ENCODE peak calls at places on chromosomes 5 and 9, in seven cellular contexts. V is endodermal cell, P is stomach, G is heart left ventricle, R is mammary epithelial cell, O is Panc1, K is colonic mucosa. N is an unnamed sample.

GRCh38 chr9:121885345-121885901 is 207.7 kb downstream of the TTLL11 start:
- DNase-seq in P (no peak), R (no peak), O (no peak), V (no peak), G (no peak), K (no peak), N (no peak)

GRCh38 chr5:1461396-1461795 is 16.2 kb upstream of the SLC6A3 start:
- DNase-seq in K (no peak), P (no peak), G (no peak), R (no peak), O (no peak), V (no peak), N (no peak)

GRCh38 chr9:76883341-76883740 is 22.6 kb downstream of the PRUNE2 start:
- DNase-seq in V (no peak), K (no peak), O (no peak), P (no peak), G (no peak), R (no peak), N (no peak)

GRCh38 chr5:16410338-16410737 is 55.3 kb downstream of the ZNF622 start:
- DNase-seq in V (no peak), O (no peak), G (no peak), P (no peak), K (peak; percentile 69), R (no peak), N (no peak)

GRCh38 chr5:16935271-16936149 is 578 bp downstream of the MYO10 start:
- DNase-seq in O (no peak), G (peak; percentile 29), P (peak; percentile 50), K (peak; percentile 64), R (peak; percentile 90), V (peak; percentile 90), N (no peak)

GRCh38 chr5:20340123-20340522 is 352.1 kb upstream of the CDH18 start:
- DNase-seq in K (no peak), V (no peak), R (no peak), P (no peak), G (no peak), O (no peak), N (no peak)

GRCh38 chr5:121915765-121916164 is 46.0 kb upstream of the SRFBP1 start:
- DNase-seq in P (no peak), V (no peak), O (no peak), G (no peak), K (peak; percentile 29), R (peak; percentile 0), N (no peak)

GRCh38 chr9:23814243-23814642 is 11.8 kb downstream of the ELAVL2 start:
- DNase-seq in G (no peak), V (no peak), P (no peak), O (no peak), R (no peak), K (no peak), N (no peak)

GRCh38 chr5:180670586-180671359 is 21.4 kb upstream of the FLT4 start:
- DNase-seq in P (peak; percentile 62), O (peak; percentile 36), G (peak; percentile 32), V (peak; percentile 82), K (peak; percentile 28), R (peak; percentile 13), N (no peak)

GRCh38 chr5:129905467-129906176 is 1.4 kb downstream of the CHSY3 start:
- DNase-seq in V (peak; percentile 76), R (peak; percentile 27), P (no peak), O (no peak), G (no peak), K (peak; percentile 19), N (no peak)

GRCh38 chr9:98437458-98438034 is 182.1 kb upstream of the TBC1D2 start:
- DNase-seq in K (no peak), R (no peak), O (no peak), P (no peak), V (no peak), G (no peak), N (no peak)

GRCh38 chr9:114086009-114086408 is 7.9 kb upstream of the AMBP start:
- DNase-seq in P (no peak), R (no peak), K (no peak), G (no peak), O (no peak), V (no peak), N (no peak)

GRCh38 chr5:144913661-144914060 is 743.0 kb downstream of the KCTD16 start:
- DNase-seq in O (no peak), G (no peak), K (no peak), R (no peak), P (no peak), V (no peak), N (no peak)

GRCh38 chr5:28734396-28734795 is 1696.0 kb upstream of the CDH9 start:
- DNase-seq in P (no peak), G (no peak), R (peak; percentile 74), K (no peak), O (no peak), V (no peak), N (no peak)

GRCh38 chr9:137073992-137074399 is 3.3 kb upstream of the UAP1L1 start:
- DNase-seq in G (no peak), K (peak; percentile 53), R (no peak), P (no peak), V (no peak), O (no peak), N (no peak)

GRCh38 chr9:87149794-87150193 is 202.5 kb upstream of the GAS1 start:
- DNase-seq in R (no peak), O (no peak), P (no peak), G (no peak), K (no peak), V (no peak), N (no peak)

GRCh38 chr9:87276851-87277251 is 220.8 kb upstream of the DAPK1 start:
- DNase-seq in O (no peak), V (no peak), P (no peak), G (no peak), K (no peak), R (peak; percentile 39), N (no peak)

GRCh38 chr5:150208187-150209015 is 18.5 kb downstream of the SLC6A7 start:
- DNase-seq in O (no peak), G (no peak), V (no peak), R (peak; percentile 62), P (no peak), K (no peak), N (no peak)

GRCh38 chr5:68436686-68437520 is 221.3 kb downstream of the PIK3R1 start:
- DNase-seq in P (no peak), V (no peak), R (no peak), O (no peak), G (no peak), K (no peak), N (no peak)

GRCh38 chr5:149062371-149063016 is 368 bp downstream of the SH3TC2 start:
- DNase-seq in G (peak; percentile 69), K (peak; percentile 55), V (peak; percentile 60), R (peak; percentile 97), P (no peak), O (no peak), N (no peak)

GRCh38 chr5:159032656-159033350 is 66.9 kb downstream of the EBF1 start:
- DNase-seq in G (no peak), P (no peak), O (no peak), R (no peak), K (no peak), V (no peak), N (no peak)

GRCh38 chr9:130598188-130598587 is 18.8 kb downstream of the FUBP3 start:
- DNase-seq in V (no peak), O (no peak), G (no peak), R (no peak), K (no peak), P (no peak), N (no peak)

GRCh38 chr5:179346875-179347274 is 1.6 kb upstream of the ADAMTS2 start:
- DNase-seq in K (no peak), G (no peak), V (no peak), R (no peak), O (no peak), P (no peak), N (no peak)

GRCh38 chr9:127022913-127023665 is 99.3 kb downstream of the ANGPTL2 start:
- DNase-seq in V (no peak), R (no peak), K (no peak), P (no peak), O (no peak), G (peak; percentile 20), N (no peak)

GRCh38 chr9:103627731-103628130 is 466.4 kb upstream of the SMC2 start:
- DNase-seq in R (peak; percentile 77), P (no peak), G (no peak), O (no peak), K (no peak), V (no peak), N (no peak)

GRCh38 chr5:119344231-119344630 is 11.6 kb upstream of the TNFAIP8 start:
- DNase-seq in G (no peak), V (no peak), P (no peak), R (no peak), O (no peak), K (no peak), N (no peak)
- H3K27ac ChIP-seq in G (peak overlapping the region; percentile 86), V (no peak overlapping the region), P (peak overlapping the region; percentile 34), R (no peak overlapping the region), O (no peak overlapping the region), K (no peak overlapping the region), N (no peak overlapping the region)

DNA sequence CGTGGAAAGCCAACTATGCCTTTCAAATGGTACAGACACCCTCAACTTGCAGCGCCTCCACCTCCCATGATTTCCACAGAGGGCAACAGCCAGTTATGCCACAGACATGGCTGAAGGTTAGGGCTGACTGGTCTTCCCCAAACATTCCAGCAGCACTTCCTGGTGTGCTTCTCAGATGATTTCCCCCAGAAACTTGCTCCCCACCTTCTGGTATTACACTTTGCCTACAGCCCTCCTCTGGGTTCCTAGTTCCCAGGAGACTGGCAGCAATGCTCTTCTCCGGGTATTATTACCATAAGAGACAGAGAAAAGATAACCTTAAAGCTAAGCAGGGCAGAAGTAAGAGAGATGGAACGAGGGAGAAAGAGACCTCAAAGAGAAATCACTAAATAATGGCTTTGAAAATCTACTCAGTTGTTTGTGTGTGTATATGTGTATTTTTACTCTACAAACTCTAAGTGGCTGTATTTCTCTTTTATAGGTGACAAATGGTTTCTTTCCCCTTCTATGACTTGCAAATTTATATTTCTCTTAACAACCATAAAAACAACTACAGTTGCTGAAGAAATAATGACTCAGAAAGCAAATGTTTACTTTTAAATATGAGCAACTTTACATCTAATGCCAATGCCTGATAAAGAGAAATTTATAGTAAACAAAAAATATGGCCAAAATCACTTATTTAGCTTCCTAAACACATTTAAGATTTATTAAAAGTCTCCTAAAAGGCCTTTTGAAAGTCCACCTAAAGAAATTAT is 133.7 kb downstream of the PDE4D start:
- DNase-seq in O (no peak), R (no peak), K (no peak), G (no peak), P (no peak), V (peak; percentile 61), N (no peak)
- H3K4me1 ChIP-seq in O (no peaks in the 10 kb centered on the region), R (peaks cover 39% of the 10 kb centered on the region), K (no peaks in the 10 kb centered on the region), G (no peaks in the 10 kb centered on the region), P (peaks cover 57% of the 10 kb centered on the region), V (no peaks in the 10 kb centered on the region), N (peaks cover 2% of the 10 kb centered on the region)

GRCh38 chr9:7313389-7313788 is 486.2 kb downstream of the DMAC1 start:
- DNase-seq in P (no peak), O (no peak), R (no peak), G (no peak), K (no peak), V (no peak), N (no peak)
- H3K9me3 ChIP-seq in P (peaks cover 59% of the 10 kb centered on the region), O (no peaks in the 10 kb centered on the region), R (no peaks in the 10 kb centered on the region), G (peaks cover 21% of the 10 kb centered on the region), K (no peaks in the 10 kb centered on the region), V (peaks cover 57% of the 10 kb centered on the region), N (no peaks in the 10 kb centered on the region)

DNA sequence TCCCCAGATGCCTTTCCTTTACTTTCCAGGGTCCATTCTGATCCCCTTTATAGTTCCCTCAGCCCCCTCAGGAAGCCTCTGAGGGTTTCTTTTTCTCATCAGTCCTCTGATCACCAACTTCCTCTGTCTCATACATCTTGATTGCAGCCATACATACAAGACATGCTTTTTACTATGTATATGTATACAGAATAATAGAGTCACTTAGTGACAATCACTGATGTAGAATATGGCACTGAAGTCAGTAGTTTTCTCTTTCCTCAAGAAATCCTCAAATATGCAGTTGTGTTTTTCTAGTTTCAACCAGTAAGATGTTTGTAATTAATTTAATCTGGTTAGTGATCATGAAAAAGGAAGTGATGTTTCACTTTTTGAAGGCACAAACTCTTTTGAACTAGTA is 364.1 kb downstream of the MAN2A1 start:
- DNase-seq in K (no peak), O (no peak), V (no peak), R (no peak), P (no peak), G (no peak), N (no peak)
- H3K27ac ChIP-seq in K (no peak overlapping the region), O (no peak overlapping the region), V (no peak overlapping the region), R (no peak overlapping the region), P (no peak overlapping the region), G (peak overlapping the region; percentile 18), N (no peak overlapping the region)

N was measured in iPS DF 6.9.